ENCODE peak calls at places on chromosomes 1 and 21, in eight cellular contexts. Q is stimulated activated CD4-positive, alpha-beta T cell treated with anti-CD3 and anti-CD28 coated beads, Interleukin-4, amount 100 ng/mL, for 48 hours; L is B cell; J is Caki2; H is ACHN; R is mesothelial cell of epicardium; O is T-helper 1 cell; T is Right ventricle myocardium superior. W is an unnamed sample.

GRCh38 chr1:41500378-41500777 is 15.9 kb upstream of the EDN2 start:
- DNase-seq in Q (no peak), L (no peak), J (no peak), H (peak), R (no peak), O (no peak), T (peak), W (no peak)

GRCh38 chr1:152110365-152110859 is 4.8 kb downstream of the TCHH start:
- DNase-seq in Q (peak), L (peak), J (peak), H (peak), R (no peak), O (no peak), T (peak), W (peak)

GRCh38 chr1:58652351-58653184 is 47.3 kb downstream of the MYSM1 start:
- DNase-seq in Q (peak), L (peak), J (peak), H (peak), R (peak), O (peak), T (no peak), W (peak)

GRCh38 chr1:146036990-146037646 is 15.6 kb upstream of the HJV start:
- DNase-seq in Q (peak), L (peak), J (peak), H (peak), R (peak), O (peak), T (peak), W (peak)

GRCh38 chr1:200628223-200628868 is 7.8 kb upstream of the KIF14 start:
- DNase-seq in Q (peak), L (peak), J (no peak), H (no peak), R (no peak), O (peak), T (no peak), W (no peak)

GRCh38 chr1:94236630-94237290 is 624 bp downstream of the ARHGAP29 start:
- DNase-seq in Q (no peak), L (no peak), J (peak), H (peak), R (peak), O (no peak), T (peak), W (peak)

GRCh38 chr21:42544544-42544943 is 30.9 kb downstream of the SLC37A1 start:
- DNase-seq in Q (no peak), L (no peak), J (no peak), H (no peak), R (no peak), O (no peak), T (no peak), W (no peak)

GRCh38 chr1:27528701-27529637 is 39.0 kb upstream of the WASF2 start:
- DNase-seq in Q (no peak), L (no peak), J (no peak), H (no peak), R (peak), O (no peak), T (peak), W (peak)

GRCh38 chr1:214670098-214670497 is 67.1 kb downstream of the CENPF start:
- DNase-seq in Q (no peak), L (no peak), J (peak), H (no peak), R (peak), O (no peak), T (peak), W (peak)

GRCh38 chr1:11653616-11654570 is at the start of gene FBXO2:
- DNase-seq in Q (no peak), L (peak), J (no peak), H (no peak), R (no peak), O (no peak), T (peak), W (peak)

GRCh38 chr1:52511851-52512615 is 40.9 kb downstream of the TUT4 start:
- DNase-seq in Q (no peak), L (no peak), J (no peak), H (no peak), R (no peak), O (no peak), T (no peak), W (no peak)

GRCh38 chr1:153985984-153986761 is at the start of gene RAB13:
- DNase-seq in Q (no peak), L (no peak), J (peak), H (peak), R (peak), O (no peak), T (peak), W (peak)

W was measured in lung microvascular endothelial cell.